ENCODE peak calls at places on chromosomes 2 and 18, in seven cellular contexts. R is heart left ventricle, F is choroid plexus epithelial cell, V is uterus, E is activated B cell treated with CpG ODN at 0.5 μM for 24 hours, A is ascending aorta, N is tibial nerve. G is an unnamed sample.

GRCh38 chr2:30763151-30763660 is 44.0 kb downstream of the CAPN13 start:
- DNase-seq in R (no peak), F (no peak), V (no peak), E (no peak), A (peak), N (no peak), G (no peak)

GRCh38 chr2:225893151-225893550 is 493.6 kb downstream of the NYAP2 start:
- DNase-seq in R (no peak), F (no peak), V (no peak), E (no peak), A (no peak), N (no peak), G (no peak)

GRCh38 chr2:73926493-73927327 is at the start of gene DGUOK:
- DNase-seq in R (peak), F (peak), V (peak), E (peak), A (peak), N (peak), G (peak)

GRCh38 chr2:74008761-74009395 is 24.2 kb downstream of the TET3 start:
- DNase-seq in R (no peak), F (no peak), V (no peak), E (no peak), A (peak), N (no peak), G (no peak)

GRCh38 chr2:189287982-189288494 is 108.5 kb upstream of the COL5A2 start:
- DNase-seq in R (no peak), F (peak), V (no peak), E (no peak), A (no peak), N (no peak), G (no peak)

GRCh38 chr2:232300894-232301387 is 77.6 kb upstream of the ALPP start:
- DNase-seq in R (no peak), F (peak), V (no peak), E (no peak), A (no peak), N (no peak), G (no peak)

GRCh38 chr2:235716875-235717496 is 223.1 kb downstream of the AGAP1 start:
- DNase-seq in R (no peak), F (peak), V (no peak), E (no peak), A (no peak), N (no peak), G (no peak)

GRCh38 chr2:28375236-28375635 is 17.4 kb upstream of the FOSL2 start:
- DNase-seq in R (no peak), F (no peak), V (no peak), E (no peak), A (no peak), N (no peak), G (no peak)

GRCh38 chr2:43943809-43944452 is 51.9 kb downstream of the LRPPRC start:
- DNase-seq in R (no peak), F (no peak), V (no peak), E (no peak), A (no peak), N (no peak), G (no peak)

GRCh38 chr2:46375566-46376125 is 78.4 kb downstream of the EPAS1 start:
- DNase-seq in R (no peak), F (no peak), V (peak), E (no peak), A (peak), N (no peak), G (no peak)

GRCh38 chr2:43075054-43075593 is 151.3 kb downstream of the ZFP36L2 start:
- DNase-seq in R (peak), F (peak), V (peak), E (no peak), A (peak), N (peak), G (no peak)

GRCh38 chr2:219027511-219028055 is 13.7 kb downstream of the CFAP65 start:
- DNase-seq in R (no peak), F (no peak), V (no peak), E (no peak), A (no peak), N (no peak), G (no peak)

GRCh38 chr18:59593291-59593717 is 103.9 kb downstream of the CCBE1 start:
- DNase-seq in R (no peak), F (peak), V (no peak), E (no peak), A (no peak), N (no peak), G (no peak)

GRCh38 chr2:159410276-159410675 is 123.8 kb upstream of the WDSUB1 start:
- DNase-seq in R (no peak), F (no peak), V (no peak), E (no peak), A (no peak), N (no peak), G (no peak)

GRCh38 chr2:231355802-231356473 is 39.6 kb upstream of the B3GNT7 start:
- DNase-seq in R (peak), F (peak), V (no peak), E (no peak), A (no peak), N (no peak), G (no peak)

GRCh38 chr2:224861266-224861665 is 145.1 kb upstream of the CCDC195 start:
- DNase-seq in R (no peak), F (no peak), V (no peak), E (no peak), A (no peak), N (no peak), G (no peak)

GRCh38 chr2:16012029-16012596 is 71.8 kb downstream of the MYCN start:
- DNase-seq in R (no peak), F (no peak), V (no peak), E (no peak), A (no peak), N (no peak), G (no peak)

GRCh38 chr18:56748698-56749268 is 97.6 kb downstream of the WDR7 start:
- DNase-seq in R (no peak), F (peak), V (no peak), E (no peak), A (no peak), N (no peak), G (no peak)

GRCh38 chr2:6916736-6917070 is 509 bp upstream of the RNF144A start:
- DNase-seq in R (no peak), F (no peak), V (no peak), E (no peak), A (no peak), N (no peak), G (no peak)

GRCh38 chr2:222364280-222364895 is 60.0 kb upstream of the SGPP2 start:
- DNase-seq in R (no peak), F (peak), V (no peak), E (no peak), A (no peak), N (no peak), G (no peak)

GRCh38 chr2:62197017-62197586 is 1.2 kb downstream of the B3GNT2 start:
- DNase-seq in R (no peak), F (no peak), V (no peak), E (peak), A (no peak), N (no peak), G (peak)

GRCh38 chr2:200509227-200509607 is 651 bp downstream of the KCTD18 start:
- DNase-seq in R (no peak), F (peak), V (no peak), E (no peak), A (no peak), N (no peak), G (no peak)

GRCh38 chr18:9614401-9615279 is at the start of gene PPP4R1:
- DNase-seq in R (peak), F (peak), V (peak), E (peak), A (peak), N (peak), G (peak)

GRCh38 chr2:223735659-223736244 is 101.6 kb downstream of the AP1S3 start:
- DNase-seq in R (no peak), F (peak), V (no peak), E (no peak), A (no peak), N (no peak), G (no peak)

GRCh38 chr2:32135409-32135808 is 30.3 kb upstream of the SLC30A6 start:
- DNase-seq in R (no peak), F (peak), V (no peak), E (no peak), A (no peak), N (no peak), G (no peak)

GRCh38 chr2:11705063-11705462 is 35.1 kb upstream of the NTSR2 start:
- DNase-seq in R (no peak), F (no peak), V (no peak), E (no peak), A (no peak), N (no peak), G (no peak)

GRCh38 chr2:181371782-181372292 is 85.3 kb upstream of the ITGA4 start:
- DNase-seq in R (no peak), F (no peak), V (no peak), E (no peak), A (no peak), N (no peak), G (no peak)

GRCh38 chr2:15640291-15640711 is 48.6 kb downstream of the DDX1 start:
- DNase-seq in R (no peak), F (peak), V (peak), E (no peak), A (no peak), N (no peak), G (no peak)

GRCh38 chr2:233303252-233303651 is 4.4 kb upstream of the SAG start:
- DNase-seq in R (no peak), F (no peak), V (no peak), E (no peak), A (no peak), N (no peak), G (no peak)
- TF ChIP-seq CTCF in R (no peak), F (no peak), V (no peak), E (no peak), A (no peak), N (no peak), G (no peak)

GRCh38 chr2:20624156-20624883 is 26.6 kb downstream of the HS1BP3 start:
- DNase-seq in R (no peak), F (no peak), V (no peak), E (no peak), A (peak), N (no peak), G (no peak)
- TF ChIP-seq CTCF in R (no peak), F (no peak), V (no peak), E (no peak), A (no peak), N (no peak), G (no peak)

GRCh38 chr2:953975-954686 is 3.5 kb downstream of the SNTG2 start:
- DNase-seq in R (no peak), F (peak), V (no peak), E (no peak), A (no peak), N (no peak), G (no peak)
- TF ChIP-seq CTCF in R (peak), F (peak), V (peak), E (no peak), A (no peak), N (no peak), G (no peak)

GRCh38 chr2:241137276-241138190 is 11.7 kb downstream of the PASK start:
- DNase-seq in R (no peak), F (no peak), V (no peak), E (no peak), A (no peak), N (no peak), G (no peak)
- TF ChIP-seq CTCF in R (no peak), F (no peak), V (no peak), E (no peak), A (no peak), N (no peak), G (no peak)

DNA sequence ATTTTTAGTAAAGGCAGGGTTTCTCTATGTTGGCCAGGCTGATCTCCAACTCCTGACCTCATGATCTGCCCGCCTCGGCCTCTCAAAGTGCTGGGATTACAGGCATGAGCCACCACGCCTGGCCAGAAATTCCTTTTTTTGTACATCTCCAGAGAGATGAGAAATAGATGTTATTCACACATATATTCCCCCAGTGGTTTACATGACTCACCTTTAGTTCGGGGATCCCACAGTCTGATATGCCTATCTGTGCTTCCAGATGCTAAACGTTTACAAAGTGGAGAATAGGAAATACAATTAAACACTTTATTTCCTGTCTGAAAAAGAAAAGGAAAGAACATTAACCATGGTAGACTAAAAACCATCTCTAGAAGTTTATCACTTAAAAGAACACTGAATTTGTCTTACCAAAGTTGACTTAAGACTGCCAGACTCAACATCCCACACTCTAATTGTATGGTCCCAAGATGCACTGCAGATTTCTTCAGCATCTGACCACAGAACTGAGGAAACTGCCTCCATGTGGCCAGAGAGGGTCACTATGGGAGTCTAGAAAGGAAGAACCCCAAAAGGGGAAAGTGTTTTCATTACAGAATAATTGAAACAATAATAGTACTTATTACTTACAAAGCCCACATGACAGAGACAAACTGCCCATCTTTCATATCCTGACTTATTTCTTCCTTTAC is 12.6 kb upstream of the ICA1L start:
- DNase-seq in R (no peak), F (peak), V (no peak), E (no peak), A (no peak), N (no peak), G (no peak)
- TF ChIP-seq CTCF in R (no peak), F (peak), V (no peak), E (no peak), A (no peak), N (no peak), G (no peak)

GRCh38 chr2:111663471-111663951 is 220.5 kb downstream of the ANAPC1 start:
- DNase-seq in R (no peak), F (peak), V (no peak), E (no peak), A (peak), N (no peak), G (no peak)
- TF ChIP-seq CTCF in R (peak), F (peak), V (no peak), E (no peak), A (no peak), N (no peak), G (no peak)

GRCh38 chr2:60429681-60430080 is 123.8 kb downstream of the BCL11A start:
- DNase-seq in R (no peak), F (no peak), V (no peak), E (no peak), A (no peak), N (no peak), G (no peak)
- TF ChIP-seq CTCF in R (no peak), F (no peak), V (no peak), E (no peak), A (no peak), N (no peak), G (no peak)

DNA sequence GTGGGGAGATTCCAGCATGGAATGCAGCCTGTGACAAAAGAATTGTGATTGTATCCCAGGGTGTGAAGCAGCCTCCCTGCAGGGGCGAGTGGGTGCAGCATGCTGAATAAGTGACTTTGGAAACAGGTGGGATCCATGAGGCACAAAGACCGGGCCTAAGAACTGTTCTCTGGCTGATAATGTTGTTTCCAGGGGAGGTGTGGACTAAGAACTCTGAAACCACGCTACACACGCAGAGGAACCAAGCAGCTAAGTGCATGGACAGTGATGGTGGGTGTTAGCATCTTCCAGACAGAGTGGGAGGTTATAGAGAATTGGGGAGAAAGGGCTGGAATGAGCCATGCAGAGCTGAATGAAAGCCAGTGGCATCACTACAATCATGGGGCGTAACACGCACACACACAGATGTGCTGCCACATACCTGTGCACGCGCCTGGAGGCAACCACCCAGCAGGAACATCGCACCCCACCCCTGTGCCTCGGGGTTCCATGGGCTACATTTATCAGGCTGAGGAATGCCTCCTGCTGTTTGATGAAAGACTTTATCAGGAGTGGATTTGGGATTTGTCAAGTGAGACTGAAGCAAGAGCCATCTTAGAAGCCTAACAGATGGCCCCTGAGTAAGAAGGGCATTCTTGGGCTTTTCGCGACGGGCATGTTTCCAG is 424.5 kb upstream of the SALL3 start:
- DNase-seq in R (no peak), F (no peak), V (no peak), E (no peak), A (no peak), N (no peak), G (no peak)
- TF ChIP-seq CTCF in R (no peak), F (no peak), V (no peak), E (no peak), A (no peak), N (no peak), G (no peak)

GRCh38 chr18:78242307-78242643 is 737.3 kb upstream of the SALL3 start:
- DNase-seq in R (peak), F (no peak), V (no peak), E (no peak), A (no peak), N (peak), G (no peak)
- TF ChIP-seq CTCF in R (no peak), F (no peak), V (no peak), E (no peak), A (no peak), N (no peak), G (no peak)

G was measured in natural killer cell.